ENCODE peak calls at places on chromosomes 4 and X, in five cellular contexts. S, Q, C, P and D are unnamed samples.

GRCh38 chr4:1801286-1801958 is 8.3 kb downstream of the FGFR3 start:
- DNase-seq in S (no peak), Q (no peak), C (no peak), P (no peak), D (no peak)

GRCh38 chr4:156949373-156949814 is 22.2 kb downstream of the PDGFC start:
- DNase-seq in S (no peak), Q (peak), C (peak), P (peak), D (peak)

GRCh38 chr4:134634301-134634700 is 432.7 kb upstream of the PABPC4L start:
- DNase-seq in S (no peak), Q (no peak), C (no peak), P (no peak), D (no peak)

GRCh38 chrX:150569155-150569477 is 695 bp downstream of the MTM1 start:
- DNase-seq in S (no peak), Q (peak), C (peak), P (no peak), D (peak)

GRCh38 chr4:9904976-9905587 is 116.2 kb downstream of the SLC2A9 start:
- DNase-seq in S (no peak), Q (no peak), C (no peak), P (no peak), D (peak)

GRCh38 chr4:7158991-7159390 is 33.3 kb upstream of the SORCS2 start:
- DNase-seq in S (no peak), Q (no peak), C (no peak), P (no peak), D (no peak)

GRCh38 chrX:18194688-18195087 is 26.0 kb downstream of the BEND2 start:
- DNase-seq in S (no peak), Q (no peak), C (no peak), P (no peak), D (no peak)

GRCh38 chr4:1403177-1403583 is 3.1 kb downstream of the NKX1-1 start:
- DNase-seq in S (peak), Q (no peak), C (no peak), P (no peak), D (no peak)

GRCh38 chr4:126939401-126939800 is 693.4 kb upstream of the INTU start:
- DNase-seq in S (no peak), Q (peak), C (peak), P (no peak), D (peak)

GRCh38 chrX:147749308-147749707 is 162.4 kb upstream of the FMR1 start:
- DNase-seq in S (no peak), Q (no peak), C (no peak), P (no peak), D (no peak)

GRCh38 chr4:125316781-125317525 is 2.2 kb downstream of the FAT4 start:
- DNase-seq in S (peak), Q (peak), C (no peak), P (no peak), D (peak)

GRCh38 chr4:98619197-98619596 is 39.2 kb downstream of the TSPAN5 start:
- DNase-seq in S (no peak), Q (no peak), C (no peak), P (no peak), D (no peak)

GRCh38 chr4:87950516-87950915 is 25.0 kb upstream of the SPP1 start:
- DNase-seq in S (no peak), Q (no peak), C (no peak), P (no peak), D (no peak)

GRCh38 chrX:67544871-67545771 is 1.3 kb downstream of the AR start:
- DNase-seq in S (no peak), Q (peak), C (no peak), P (no peak), D (peak)

GRCh38 chr4:131450572-131451209 is 1698.4 kb upstream of the PCDH10 start:
- DNase-seq in S (no peak), Q (no peak), C (no peak), P (no peak), D (no peak)

GRCh38 chr4:89800527-89801103 is 36.3 kb downstream of the SNCA start:
- DNase-seq in S (no peak), Q (peak), C (peak), P (no peak), D (peak)

GRCh38 chr4:15354790-15355418 is 72.9 kb upstream of the C1QTNF7 start:
- DNase-seq in S (no peak), Q (no peak), C (no peak), P (no peak), D (no peak)

GRCh38 chrX:56226980-56227379 is 5.2 kb upstream of the KLF8 start:
- DNase-seq in S (no peak), Q (no peak), C (no peak), P (no peak), D (no peak)

GRCh38 chrX:152619897-152620296 is 17.8 kb upstream of the GABRQ start:
- DNase-seq in S (no peak), Q (no peak), C (no peak), P (no peak), D (no peak)

GRCh38 chr4:48195853-48196252 is 61.8 kb upstream of the TXK start:
- DNase-seq in S (no peak), Q (no peak), C (no peak), P (no peak), D (no peak)
- H3K4me3 ChIP-seq in S (no peak), Q (no peak), C (no peak), P (no peak), D (no peak)

GRCh38 chr4:111847256-111848108 is 297.8 kb upstream of the FAM241A start:
- DNase-seq in S (no peak), Q (peak), C (peak), P (no peak), D (peak)
- TF ChIP-seq CTCF in S (peak), Q (peak), C (peak), P (peak), D (peak)

DNA sequence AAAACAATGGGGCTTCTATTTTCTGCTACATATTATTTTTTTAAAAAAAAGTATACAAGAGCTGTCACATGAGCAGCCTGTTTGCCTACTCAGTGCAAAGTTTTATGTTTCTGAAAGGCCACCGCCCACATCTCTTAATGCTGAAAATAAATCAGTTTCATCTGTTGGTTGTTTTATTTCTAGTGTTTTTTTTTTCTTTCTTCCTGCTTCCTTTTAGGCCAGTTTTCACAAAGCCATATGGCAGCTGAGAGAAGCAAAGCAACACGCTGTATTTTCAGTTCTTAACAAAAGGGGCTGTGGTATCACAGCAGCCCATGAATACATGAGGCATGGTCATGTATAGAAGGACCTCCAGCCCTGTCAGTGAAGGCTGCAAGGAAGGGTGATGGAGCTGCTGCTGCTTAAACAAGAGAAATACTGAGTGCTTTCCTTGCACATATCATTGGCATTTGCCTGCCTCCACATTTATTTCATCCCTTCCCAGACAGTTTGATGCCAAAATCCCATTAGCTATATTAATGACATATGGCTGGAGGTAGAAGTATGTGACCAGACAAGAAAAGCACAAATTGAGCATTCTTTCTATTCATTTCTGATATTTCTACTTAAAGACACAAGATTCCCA is 172.5 kb downstream of the PCDH18 start:
- DNase-seq in S (no peak), Q (peak), C (no peak), P (no peak), D (no peak)
- H3K4me3 ChIP-seq in S (no peak), Q (no peak), C (no peak), P (no peak), D (no peak)

DNA sequence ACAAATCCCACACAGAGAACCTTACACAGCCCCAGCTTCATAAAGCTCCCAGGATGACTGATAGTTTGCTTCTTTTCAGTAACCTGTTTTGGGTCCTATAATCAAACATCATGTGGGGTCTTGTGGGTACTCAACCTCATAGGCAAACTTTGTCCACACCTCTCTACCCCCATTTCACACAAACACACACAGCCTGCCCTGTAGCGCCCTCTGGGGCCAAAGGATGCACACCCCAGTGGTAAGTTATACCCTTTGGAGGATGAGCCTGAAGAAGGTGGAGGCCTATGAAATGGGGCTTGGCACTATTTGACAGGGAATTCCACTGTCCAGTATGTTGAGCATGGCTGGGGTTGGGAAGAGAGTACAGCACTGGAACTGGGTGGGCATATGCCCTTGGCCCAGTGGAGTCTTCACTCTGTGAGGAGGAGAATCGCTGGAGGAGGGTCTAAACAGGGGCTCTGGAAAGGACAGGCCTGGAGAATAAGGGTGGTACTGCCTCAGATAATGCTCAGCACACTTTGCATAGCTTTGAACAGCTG is 30.5 kb upstream of the COL25A1 start:
- DNase-seq in S (peak), Q (no peak), C (no peak), P (no peak), D (peak)
- TF ChIP-seq CTCF in S (peak), Q (no peak), C (peak), P (peak), D (peak)

GRCh38 chrX:65195621-65196020 is 219.4 kb upstream of the ZC4H2 start:
- DNase-seq in S (no peak), Q (no peak), C (no peak), P (peak), D (no peak)
- H3K4me3 ChIP-seq in S (no peak), Q (no peak), C (no peak), P (peak), D (no peak)

DNA sequence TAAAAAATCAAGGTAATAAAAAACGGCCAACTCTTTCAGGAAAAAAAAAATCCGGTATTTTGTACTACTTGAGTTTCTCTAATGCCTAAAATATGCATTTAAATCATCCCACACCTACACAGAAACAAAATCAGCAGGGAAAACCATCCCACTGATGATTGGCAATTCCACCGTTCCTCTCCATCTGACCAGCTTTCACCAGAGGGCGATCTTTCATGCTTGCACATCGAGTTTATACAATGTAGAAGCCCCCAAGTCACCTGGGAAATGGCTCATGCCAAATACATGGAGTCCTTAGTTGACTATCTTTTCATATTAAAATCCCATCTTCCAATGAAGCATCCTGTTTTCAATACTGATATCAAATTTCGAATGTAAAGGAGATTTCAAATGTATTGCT is 69.2 kb downstream of the PTCHD1 start:
- DNase-seq in S (peak), Q (no peak), C (peak), P (peak), D (no peak)
- TF ChIP-seq CTCF in S (peak), Q (no peak), C (peak), P (peak), D (peak)

DNA sequence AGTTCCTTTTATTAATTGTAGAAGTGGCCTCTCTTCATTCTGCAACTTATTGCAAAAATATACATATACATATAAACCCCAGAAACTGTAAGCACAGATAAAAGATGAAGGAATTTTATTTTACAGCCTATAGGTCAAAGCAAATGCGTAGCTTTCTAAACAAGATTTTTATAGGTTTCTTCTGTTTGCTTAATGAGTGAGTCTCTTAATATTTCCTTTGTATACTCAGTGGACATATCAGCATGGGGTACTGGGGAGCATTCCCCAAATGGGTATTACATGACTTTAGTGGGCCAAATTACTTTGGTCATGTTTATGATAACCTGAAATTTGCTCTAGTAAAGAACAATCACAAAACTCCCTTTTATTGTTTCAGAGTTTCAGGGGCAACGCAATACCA is 1698.6 kb upstream of the IGFBP7 start:
- DNase-seq in S (no peak), Q (no peak), C (peak), P (no peak), D (no peak)
- H3K4me3 ChIP-seq in S (no peak), Q (no peak), C (no peak), P (no peak), D (no peak)